ENCODE peak calls at places on chromosomes 1 and 21, in six cellular contexts. P is sigmoid colon; A is naive thymus-derived CD4-positive, alpha-beta T cell; Z is dorsolateral prefrontal cortex; Q is SK-N-SH; D is GM23248. I is an unnamed sample. For H3K27me3, the result is how much of the 10 kb centered on the place peaks cover.

GRCh38 chr1:221961532-221962292 is 219.8 kb upstream of the DUSP10 start:
- DNase-seq in D (peak), P (no peak), A (no peak), Q (no peak), Z (no peak), I (no peak)

GRCh38 chr1:2853711-2854110 is 52.2 kb upstream of the TTC34 start:
- DNase-seq in A (no peak), P (no peak), Z (no peak), Q (no peak), D (no peak), I (no peak)

GRCh38 chr1:234621657-234622335 is 11.8 kb upstream of the IRF2BP2 start:
- DNase-seq in Z (no peak), A (no peak), D (peak), P (no peak), Q (no peak), I (no peak)

GRCh38 chr1:78229344-78229743 is 183.6 kb downstream of the GIPC2 start:
- DNase-seq in A (no peak), Z (no peak), P (no peak), Q (no peak), D (peak), I (no peak)

GRCh38 chr1:234154320-234155251 is 218.7 kb upstream of the COA6 start:
- DNase-seq in P (no peak), Z (no peak), A (peak), D (peak), Q (peak), I (peak)

GRCh38 chr1:58764294-58764978 is 19.4 kb downstream of the JUN start:
- DNase-seq in Z (no peak), A (no peak), D (peak), P (no peak), Q (no peak), I (no peak)

GRCh38 chr1:24955161-24955560 is 25.1 kb upstream of the RUNX3 start:
- DNase-seq in P (no peak), D (peak), A (no peak), Z (no peak), Q (no peak), I (peak)

GRCh38 chr1:27000817-27001460 is 7.4 kb downstream of the TRNP1 start:
- DNase-seq in D (peak), Q (no peak), A (no peak), P (peak), Z (no peak), I (no peak)

GRCh38 chr1:32066489-32066873 is 6.3 kb upstream of the TMEM39B start:
- DNase-seq in P (peak), Z (no peak), D (peak), A (no peak), Q (no peak), I (no peak)

GRCh38 chr1:94992161-94992560 is 65.3 kb upstream of the CNN3 start:
- DNase-seq in A (no peak), Z (no peak), Q (no peak), P (no peak), D (no peak), I (no peak)

GRCh38 chr1:195851804-195852203 is 756.4 kb downstream of the KCNT2 start:
- DNase-seq in Q (no peak), A (no peak), D (no peak), P (no peak), Z (no peak), I (no peak)

GRCh38 chr1:81549588-81550127 is 251.1 kb upstream of the ADGRL2 start:
- DNase-seq in A (no peak), Z (no peak), P (no peak), Q (peak), D (peak), I (no peak)

GRCh38 chr1:41367102-41367537 is 5.9 kb downstream of the FOXO6 start:
- DNase-seq in P (no peak), A (no peak), Q (no peak), D (no peak), Z (no peak), I (no peak)

GRCh38 chr1:32884726-32885125 is 1.6 kb upstream of the HPCA start:
- DNase-seq in P (no peak), Q (no peak), D (no peak), A (no peak), Z (no peak), I (no peak)

GRCh38 chr1:24803987-24804530 is 58.8 kb downstream of the CLIC4 start:
- DNase-seq in Q (no peak), P (no peak), D (no peak), A (no peak), Z (no peak), I (no peak)

GRCh38 chr1:12186277-12186985 is 19.6 kb downstream of the TNFRSF1B start:
- DNase-seq in Q (no peak), D (no peak), A (no peak), Z (no peak), P (no peak), I (no peak)

GRCh38 chr1:11180342-11180744 is 8.8 kb upstream of the ANGPTL7 start:
- DNase-seq in D (peak), Z (no peak), P (no peak), A (no peak), Q (peak), I (no peak)

GRCh38 chr1:58158006-58158405 is 388.5 kb downstream of the OMA1 start:
- DNase-seq in Q (no peak), A (no peak), D (no peak), Z (no peak), P (no peak), I (no peak)

GRCh38 chr1:81408404-81408803 is 392.3 kb upstream of the ADGRL2 start:
- DNase-seq in Z (no peak), A (no peak), Q (no peak), P (no peak), D (no peak), I (no peak)

GRCh38 chr21:46077674-46078101 is 20.2 kb upstream of the COL6A2 start:
- DNase-seq in Z (peak), A (no peak), D (no peak), P (peak), Q (no peak), I (no peak)

GRCh38 chr21:46317710-46318463 is 5.8 kb downstream of the C21orf58 start:
- DNase-seq in D (no peak), A (no peak), Z (no peak), P (no peak), Q (no peak), I (no peak)

GRCh38 chr21:41891132-41891531 is 12.0 kb upstream of the PRDM15 start:
- DNase-seq in Q (no peak), D (no peak), P (no peak), Z (no peak), A (no peak), I (no peak)

GRCh38 chr1:232880354-232880753 is 70.1 kb upstream of the NTPCR start:
- DNase-seq in Z (no peak), Q (peak), A (no peak), P (no peak), D (peak), I (no peak)

GRCh38 chr1:205714190-205714905 is 34.0 kb upstream of the SLC45A3 start:
- DNase-seq in Z (no peak), A (no peak), D (peak), Q (no peak), P (no peak), I (no peak)

GRCh38 chr1:228989992-228990827 is 254.9 kb downstream of the RHOU start:
- DNase-seq in Q (peak), Z (peak), A (no peak), P (peak), D (no peak), I (no peak)

GRCh38 chr1:93817819-93818569 is 61.0 kb downstream of the DNTTIP2 start:
- DNase-seq in Z (no peak), D (no peak), Q (no peak), P (no peak), A (no peak), I (peak)

GRCh38 chr1:15703562-15703961 is 19.4 kb downstream of the PLEKHM2 start:
- DNase-seq in D (peak), Z (peak), Q (no peak), A (no peak), P (peak), I (no peak)

GRCh38 chr1:16342331-16343062 is 9.8 kb downstream of the FBXO42 start:
- DNase-seq in P (peak), A (no peak), Q (no peak), Z (no peak), D (no peak), I (no peak)

GRCh38 chr1:193308438-193308837 is 122.0 kb upstream of the B3GALT2 start:
- DNase-seq in Z (no peak), P (no peak), Q (no peak), D (peak), A (no peak), I (no peak)

GRCh38 chr1:223478606-223479005 is 85.4 kb downstream of the CCDC185 start:
- DNase-seq in Z (no peak), P (no peak), Q (no peak), D (no peak), A (no peak), I (no peak)
- H3K27me3 ChIP-seq in Z (under half), P (under half), Q (under half), D (under half), A (under half), I (under half)

DNA sequence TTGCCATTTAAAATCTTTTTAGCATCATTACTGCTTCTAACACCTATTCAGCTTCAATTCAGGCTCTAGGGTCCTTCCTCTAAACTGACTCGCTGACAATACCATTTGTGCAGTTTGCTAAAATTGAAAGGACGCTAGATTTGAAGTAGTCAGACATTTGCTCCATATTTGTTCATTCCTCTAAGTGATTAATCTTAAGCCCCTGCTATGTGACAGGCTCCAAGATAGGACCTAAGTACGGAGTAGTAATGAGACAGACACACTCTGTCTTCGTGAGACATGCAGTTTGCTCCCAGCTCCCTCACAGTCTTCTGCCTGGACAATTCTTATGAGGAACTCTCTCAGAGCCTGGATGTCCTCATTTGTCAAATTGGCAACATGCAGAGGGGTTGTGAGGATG is 26.1 kb upstream of the CD53 start:
- DNase-seq in Q (no peak), D (no peak), P (no peak), A (no peak), Z (no peak), I (no peak)
- H3K27me3 ChIP-seq in Q (under half), D (under half), P (under half), A (under half), Z (under half), I (under half)

GRCh38 chr21:36717901-36718465 is 19.1 kb downstream of the SIM2 start:
- DNase-seq in D (no peak), P (peak), Z (no peak), A (no peak), Q (no peak), I (no peak)
- H3K27me3 ChIP-seq in D (half or more), P (under half), Z (under half), A (under half), Q (half or more), I (under half)

DNA sequence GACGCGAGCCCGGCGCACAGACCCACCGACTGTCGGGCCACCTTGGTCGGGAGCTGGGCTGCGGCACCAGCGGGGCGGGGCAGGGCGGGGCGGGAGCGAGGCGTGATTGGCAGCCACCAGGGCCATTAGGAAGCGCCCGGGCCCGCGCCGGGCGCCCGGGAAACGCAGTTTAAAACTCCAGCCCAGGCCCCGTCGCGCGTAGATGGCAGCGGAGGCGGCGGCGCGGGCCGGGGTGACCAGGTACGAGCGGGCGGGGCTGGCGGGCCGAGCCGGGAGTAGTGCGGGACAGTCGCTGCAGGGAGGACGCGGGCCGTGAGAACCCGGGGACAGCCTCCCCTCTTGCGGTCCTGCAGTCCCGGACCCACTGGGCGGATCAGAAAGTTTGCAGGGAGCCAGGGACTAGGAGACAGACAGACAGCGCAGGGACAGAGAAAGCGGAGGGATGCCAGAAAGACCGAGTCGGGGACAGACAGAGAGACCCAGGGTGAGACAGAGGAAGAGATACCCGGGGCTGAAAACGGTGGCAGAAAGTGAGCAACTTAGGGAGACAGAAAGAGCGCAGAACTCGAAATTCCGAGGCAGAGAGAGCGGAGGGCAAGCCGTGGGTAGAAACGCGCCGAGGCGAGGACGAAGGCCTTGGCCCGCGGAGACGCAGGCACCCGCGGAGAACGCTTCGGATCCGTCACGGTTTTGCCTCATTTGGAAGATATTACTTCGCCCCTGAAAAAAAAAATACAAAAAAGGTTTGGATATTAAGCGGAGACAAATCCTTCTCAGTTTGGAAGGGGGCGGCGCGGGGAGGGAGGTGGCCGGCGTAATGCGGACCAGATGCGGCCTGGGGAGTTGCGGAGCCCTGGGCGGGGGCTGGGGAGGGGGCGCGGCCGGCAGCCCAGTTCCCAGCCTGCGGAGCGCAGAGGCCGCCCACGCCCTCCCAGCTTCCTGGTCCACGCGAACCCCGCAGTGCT is at the start of gene DMBX1:
- DNase-seq in Q (peak), A (no peak), D (peak), Z (no peak), P (no peak), I (no peak)
- H3K27me3 ChIP-seq in Q (half or more), A (under half), D (half or more), Z (half or more), P (half or more), I (half or more)

I was measured in effector memory CD4-positive, alpha-beta T cell.